ENCODE peak calls at places on chromosomes 3 and 15, in ten cellular contexts. One of them, this sample, is unnamed.

GRCh38 chr15:93974804-93975481 is 256.4 kb upstream of the MCTP2 start:
- DNase-seq in HFFc6: peak; percentile 55
- DNase-seq in WERI-Rb-1: no peak
- DNase-seq in stimulated activated CD4-positive, alpha-beta T cell treated with anti-CD3 and anti-CD28 coated beads, TNF-alpha, amount 100 ng/mL, for 24 hours: no peak
- DNase-seq in putamen: no peak
- DNase-seq in NT2/D1: peak; percentile 71
- DNase-seq in Caco-2: peak; percentile 50
- DNase-seq in epithelial cell of esophagus: peak; percentile 76
- DNase-seq in T-helper 1 cell: no peak
- DNase-seq in A172: peak; percentile 6
- DNase-seq in this sample: peak; percentile 20

GRCh38 chr15:66256692-66257091 is 3.1 kb upstream of the MEGF11 start:
- DNase-seq in NT2/D1: no peak
- DNase-seq in epithelial cell of esophagus: no peak
- DNase-seq in stimulated activated CD4-positive, alpha-beta T cell treated with anti-CD3 and anti-CD28 coated beads, TNF-alpha, amount 100 ng/mL, for 24 hours: no peak
- DNase-seq in Caco-2: no peak
- DNase-seq in HFFc6: no peak
- DNase-seq in putamen: no peak
- DNase-seq in T-helper 1 cell: no peak
- DNase-seq in A172: no peak
- DNase-seq in WERI-Rb-1: no peak
- DNase-seq in this sample: no peak

GRCh38 chr15:93118904-93119303 is 29.9 kb upstream of the RGMA start:
- DNase-seq in WERI-Rb-1: no peak
- DNase-seq in HFFc6: no peak
- DNase-seq in NT2/D1: no peak
- DNase-seq in A172: no peak
- DNase-seq in Caco-2: no peak
- DNase-seq in T-helper 1 cell: no peak
- DNase-seq in stimulated activated CD4-positive, alpha-beta T cell treated with anti-CD3 and anti-CD28 coated beads, TNF-alpha, amount 100 ng/mL, for 24 hours: no peak
- DNase-seq in epithelial cell of esophagus: no peak
- DNase-seq in putamen: no peak
- DNase-seq in this sample: no peak

GRCh38 chr3:126961791-126962461 is 21.0 kb upstream of the PLXNA1 start:
- DNase-seq in HFFc6: no peak
- DNase-seq in epithelial cell of esophagus: no peak
- DNase-seq in WERI-Rb-1: no peak
- DNase-seq in A172: no peak
- DNase-seq in stimulated activated CD4-positive, alpha-beta T cell treated with anti-CD3 and anti-CD28 coated beads, TNF-alpha, amount 100 ng/mL, for 24 hours: no peak
- DNase-seq in T-helper 1 cell: no peak
- DNase-seq in NT2/D1: no peak
- DNase-seq in putamen: no peak
- DNase-seq in Caco-2: no peak
- DNase-seq in this sample: no peak

GRCh38 chr3:58202917-58203360 is 7.8 kb downstream of the DNASE1L3 start:
- DNase-seq in WERI-Rb-1: peak; percentile 28
- DNase-seq in epithelial cell of esophagus: no peak
- DNase-seq in HFFc6: no peak
- DNase-seq in putamen: no peak
- DNase-seq in T-helper 1 cell: no peak
- DNase-seq in NT2/D1: no peak
- DNase-seq in stimulated activated CD4-positive, alpha-beta T cell treated with anti-CD3 and anti-CD28 coated beads, TNF-alpha, amount 100 ng/mL, for 24 hours: no peak
- DNase-seq in Caco-2: no peak
- DNase-seq in A172: no peak
- DNase-seq in this sample: no peak

GRCh38 chr3:112143251-112143650 is 10.2 kb upstream of the GCSAM start:
- DNase-seq in stimulated activated CD4-positive, alpha-beta T cell treated with anti-CD3 and anti-CD28 coated beads, TNF-alpha, amount 100 ng/mL, for 24 hours: no peak
- DNase-seq in putamen: no peak
- DNase-seq in HFFc6: no peak
- DNase-seq in A172: no peak
- DNase-seq in epithelial cell of esophagus: peak; percentile 84
- DNase-seq in NT2/D1: no peak
- DNase-seq in T-helper 1 cell: no peak
- DNase-seq in Caco-2: no peak
- DNase-seq in WERI-Rb-1: no peak
- DNase-seq in this sample: peak; percentile 44

GRCh38 chr3:101898752-101899169 is 49.4 kb downstream of the NFKBIZ start:
- DNase-seq in A172: no peak
- DNase-seq in T-helper 1 cell: no peak
- DNase-seq in stimulated activated CD4-positive, alpha-beta T cell treated with anti-CD3 and anti-CD28 coated beads, TNF-alpha, amount 100 ng/mL, for 24 hours: no peak
- DNase-seq in Caco-2: no peak
- DNase-seq in epithelial cell of esophagus: no peak
- DNase-seq in putamen: peak; percentile 36
- DNase-seq in HFFc6: no peak
- DNase-seq in NT2/D1: no peak
- DNase-seq in WERI-Rb-1: no peak
- DNase-seq in this sample: no peak

GRCh38 chr3:70853161-70853560 is 540.7 kb upstream of the MDFIC2 start:
- DNase-seq in WERI-Rb-1: no peak
- DNase-seq in putamen: no peak
- DNase-seq in NT2/D1: no peak
- DNase-seq in Caco-2: no peak
- DNase-seq in T-helper 1 cell: no peak
- DNase-seq in A172: no peak
- DNase-seq in HFFc6: no peak
- DNase-seq in stimulated activated CD4-positive, alpha-beta T cell treated with anti-CD3 and anti-CD28 coated beads, TNF-alpha, amount 100 ng/mL, for 24 hours: no peak
- DNase-seq in epithelial cell of esophagus: no peak
- DNase-seq in this sample: no peak

GRCh38 chr3:58536501-58537411 is at the start of gene ACOX2:
- DNase-seq in HFFc6: no peak
- DNase-seq in stimulated activated CD4-positive, alpha-beta T cell treated with anti-CD3 and anti-CD28 coated beads, TNF-alpha, amount 100 ng/mL, for 24 hours: no peak
- DNase-seq in Caco-2: no peak
- DNase-seq in putamen: no peak
- DNase-seq in WERI-Rb-1: no peak
- DNase-seq in T-helper 1 cell: no peak
- DNase-seq in A172: no peak
- DNase-seq in NT2/D1: no peak
- DNase-seq in epithelial cell of esophagus: no peak
- DNase-seq in this sample: no peak

GRCh38 chr3:180408654-180409053 is 193.3 kb upstream of the TTC14 start:
- DNase-seq in WERI-Rb-1: no peak
- DNase-seq in HFFc6: peak; percentile 65
- DNase-seq in A172: peak; percentile 81
- DNase-seq in stimulated activated CD4-positive, alpha-beta T cell treated with anti-CD3 and anti-CD28 coated beads, TNF-alpha, amount 100 ng/mL, for 24 hours: no peak
- DNase-seq in Caco-2: no peak
- DNase-seq in T-helper 1 cell: no peak
- DNase-seq in epithelial cell of esophagus: peak; percentile 83
- DNase-seq in NT2/D1: no peak
- DNase-seq in putamen: no peak
- DNase-seq in this sample: peak; percentile 59

GRCh38 chr3:111720681-111721380 is 125.7 kb upstream of the ZBED2 start:
- DNase-seq in WERI-Rb-1: no peak
- DNase-seq in HFFc6: no peak
- DNase-seq in NT2/D1: no peak
- DNase-seq in A172: no peak
- DNase-seq in putamen: no peak
- DNase-seq in T-helper 1 cell: no peak
- DNase-seq in stimulated activated CD4-positive, alpha-beta T cell treated with anti-CD3 and anti-CD28 coated beads, TNF-alpha, amount 100 ng/mL, for 24 hours: no peak
- DNase-seq in epithelial cell of esophagus: no peak
- DNase-seq in Caco-2: no peak
- DNase-seq in this sample: no peak

GRCh38 chr3:158961497-158961896 is 159.6 kb downstream of the MFSD1 start:
- DNase-seq in Caco-2: no peak
- DNase-seq in T-helper 1 cell: no peak
- DNase-seq in WERI-Rb-1: no peak
- DNase-seq in putamen: no peak
- DNase-seq in stimulated activated CD4-positive, alpha-beta T cell treated with anti-CD3 and anti-CD28 coated beads, TNF-alpha, amount 100 ng/mL, for 24 hours: no peak
- DNase-seq in epithelial cell of esophagus: no peak
- DNase-seq in NT2/D1: peak; percentile 54
- DNase-seq in A172: no peak
- DNase-seq in HFFc6: no peak
- DNase-seq in this sample: no peak

GRCh38 chr3:62525276-62525675 is 151.9 kb upstream of the FEZF2 start:
- DNase-seq in HFFc6: no peak
- DNase-seq in NT2/D1: no peak
- DNase-seq in putamen: no peak
- DNase-seq in WERI-Rb-1: no peak
- DNase-seq in A172: no peak
- DNase-seq in T-helper 1 cell: no peak
- DNase-seq in stimulated activated CD4-positive, alpha-beta T cell treated with anti-CD3 and anti-CD28 coated beads, TNF-alpha, amount 100 ng/mL, for 24 hours: no peak
- DNase-seq in Caco-2: no peak
- DNase-seq in epithelial cell of esophagus: peak; percentile 88
- DNase-seq in this sample: peak; percentile 37

GRCh38 chr3:122767690-122768372 is 25.8 kb downstream of the HSPBAP1 start:
- DNase-seq in A172: no peak
- DNase-seq in T-helper 1 cell: no peak
- DNase-seq in putamen: no peak
- DNase-seq in stimulated activated CD4-positive, alpha-beta T cell treated with anti-CD3 and anti-CD28 coated beads, TNF-alpha, amount 100 ng/mL, for 24 hours: no peak
- DNase-seq in Caco-2: no peak
- DNase-seq in HFFc6: no peak
- DNase-seq in epithelial cell of esophagus: no peak
- DNase-seq in WERI-Rb-1: no peak
- DNase-seq in NT2/D1: no peak
- DNase-seq in this sample: no peak

GRCh38 chr15:92449476-92449875 is 55.8 kb downstream of the ST8SIA2 start:
- DNase-seq in epithelial cell of esophagus: peak; percentile 13
- DNase-seq in HFFc6: peak; percentile 78
- DNase-seq in stimulated activated CD4-positive, alpha-beta T cell treated with anti-CD3 and anti-CD28 coated beads, TNF-alpha, amount 100 ng/mL, for 24 hours: no peak
- DNase-seq in T-helper 1 cell: no peak
- DNase-seq in WERI-Rb-1: no peak
- DNase-seq in Caco-2: no peak
- DNase-seq in A172: peak; percentile 46
- DNase-seq in putamen: no peak
- DNase-seq in NT2/D1: no peak
- DNase-seq in this sample: no peak

GRCh38 chr3:135262441-135262840 is 467.4 kb downstream of the EPHB1 start:
- DNase-seq in epithelial cell of esophagus: no peak
- DNase-seq in putamen: no peak
- DNase-seq in A172: no peak
- DNase-seq in T-helper 1 cell: no peak
- DNase-seq in NT2/D1: no peak
- DNase-seq in WERI-Rb-1: no peak
- DNase-seq in stimulated activated CD4-positive, alpha-beta T cell treated with anti-CD3 and anti-CD28 coated beads, TNF-alpha, amount 100 ng/mL, for 24 hours: no peak
- DNase-seq in Caco-2: no peak
- DNase-seq in HFFc6: no peak
- DNase-seq in this sample: no peak

GRCh38 chr3:10285742-10286524 is 6.8 kb downstream of the GHRL start:
- DNase-seq in NT2/D1: no peak
- DNase-seq in A172: no peak
- DNase-seq in WERI-Rb-1: no peak
- DNase-seq in T-helper 1 cell: no peak
- DNase-seq in stimulated activated CD4-positive, alpha-beta T cell treated with anti-CD3 and anti-CD28 coated beads, TNF-alpha, amount 100 ng/mL, for 24 hours: no peak
- DNase-seq in Caco-2: no peak
- DNase-seq in epithelial cell of esophagus: peak; percentile 16
- DNase-seq in HFFc6: no peak
- DNase-seq in putamen: peak; percentile 85
- DNase-seq in this sample: no peak